ENCODE peak calls at places on chromosomes 11 and 22, in ten cellular contexts. K, F, I, S, W, N, H, O, L and G are unnamed samples.

GRCh38 chr11:112958670-112959069 is 2.5 kb upstream of the NCAM1 start:
- DNase-seq in S (no peak), O (no peak), H (peak; percentile 24), I (no peak), F (no peak), W (no peak), L (peak; percentile 39), K (no peak), N (no peak), G (no peak)

GRCh38 chr22:20080445-20080775 is 369 bp downstream of the DGCR8 start:
- DNase-seq in L (peak; percentile 52), F (peak; percentile 50), W (peak; percentile 71), I (no peak), N (peak; percentile 15), S (peak; percentile 88), O (peak; percentile 83), K (peak; percentile 87), H (peak; percentile 55), G (peak; percentile 53)

GRCh38 chr11:8756201-8756600 is 73.6 kb downstream of the RPL27A start:
- DNase-seq in N (peak; percentile 38), L (no peak), H (no peak), F (no peak), I (no peak), O (no peak), S (no peak), K (no peak), W (no peak), G (no peak)

GRCh38 chr11:33692013-33692504 is 8.6 kb downstream of the C11orf91 start:
- DNase-seq in S (peak; percentile 86), F (no peak), O (peak; percentile 76), N (peak; percentile 84), W (peak; percentile 59), H (peak; percentile 97), K (peak; percentile 22), I (peak; percentile 88), L (peak; percentile 95), G (no peak)

GRCh38 chr11:132717824-132718223 is 814.5 kb downstream of the OPCML start:
- DNase-seq in O (no peak), W (no peak), F (no peak), H (no peak), S (no peak), N (no peak), I (no peak), K (no peak), L (no peak), G (no peak)

GRCh38 chr11:76984741-76985140 is 49.5 kb upstream of the B3GNT6 start:
- DNase-seq in H (no peak), N (no peak), L (peak; percentile 76), K (no peak), W (no peak), S (no peak), O (no peak), I (no peak), F (no peak), G (no peak)

GRCh38 chr11:78645226-78646202 is 70.8 kb upstream of the NARS2 start:
- DNase-seq in S (no peak), K (peak; percentile 73), O (peak; percentile 71), H (peak; percentile 71), L (peak; percentile 87), W (peak; percentile 71), I (no peak), N (no peak), F (peak; percentile 75), G (no peak)

GRCh38 chr11:119889728-119890280 is 160.8 kb upstream of the NECTIN1 start:
- DNase-seq in F (no peak), L (no peak), S (peak; percentile 26), O (no peak), K (no peak), I (no peak), H (no peak), W (no peak), N (no peak), G (no peak)

GRCh38 chr11:106101797-106102196 is 24.3 kb downstream of the AASDHPPT start:
- DNase-seq in L (peak; percentile 65), F (no peak), K (no peak), N (no peak), I (peak; percentile 45), H (no peak), S (no peak), O (no peak), W (no peak), G (no peak)

GRCh38 chr11:36278531-36279245 is 10.5 kb downstream of the COMMD9 start:
- DNase-seq in S (no peak), W (no peak), K (peak; percentile 50), I (no peak), F (no peak), L (peak; percentile 6), N (no peak), O (no peak), H (no peak), G (no peak)
- TF ChIP-seq CTCF in S (no peak), W (no peak), K (peak; percentile 31), I (no peak), F (peak; percentile 39), L (peak; percentile 10), N (no peak), O (no peak), H (peak; percentile 6), G (no peak)

GRCh38 chr11:64358536-64358906 is 441 bp upstream of the RPS6KA4 start:
- DNase-seq in W (no peak), F (no peak), N (no peak), L (no peak), O (no peak), H (no peak), S (peak; percentile 87), K (no peak), I (no peak), G (no peak)

GRCh38 chr11:64357904-64358535 is 942 bp upstream of the RPS6KA4 start:
- DNase-seq in I (no peak), H (no peak), N (no peak), S (peak; percentile 81), L (peak; percentile 85), K (no peak), O (no peak), W (peak; percentile 32), F (no peak), G (no peak)

GRCh38 chr11:64357446-64357845 is 1.5 kb upstream of the RPS6KA4 start:
- DNase-seq in L (no peak), H (no peak), N (no peak), K (no peak), S (no peak), F (no peak), W (no peak), O (no peak), I (no peak), G (no peak)

GRCh38 chr11:64355078-64355940 is 3.7 kb upstream of the RPS6KA4 start:
- DNase-seq in L (peak; percentile 74), O (peak; percentile 91), H (peak; percentile 83), W (peak; percentile 66), S (peak; percentile 92), I (no peak), K (peak; percentile 83), F (peak; percentile 65), N (peak; percentile 38), G (peak; percentile 83)

GRCh38 chr11:64356498-64357411 is 2.2 kb upstream of the RPS6KA4 start:
- DNase-seq in H (peak; percentile 43), S (peak; percentile 74), W (no peak), L (peak; percentile 61), N (no peak), O (peak; percentile 49), I (no peak), K (peak; percentile 86), F (peak; percentile 65), G (no peak)
- TF ChIP-seq CTCF in H (peak; percentile 52), S (no peak), W (no peak), L (peak; percentile 50), N (peak; percentile 35), O (no peak), I (peak; percentile 51), K (peak; percentile 76), F (peak; percentile 57), G (peak; percentile 19)

DNA sequence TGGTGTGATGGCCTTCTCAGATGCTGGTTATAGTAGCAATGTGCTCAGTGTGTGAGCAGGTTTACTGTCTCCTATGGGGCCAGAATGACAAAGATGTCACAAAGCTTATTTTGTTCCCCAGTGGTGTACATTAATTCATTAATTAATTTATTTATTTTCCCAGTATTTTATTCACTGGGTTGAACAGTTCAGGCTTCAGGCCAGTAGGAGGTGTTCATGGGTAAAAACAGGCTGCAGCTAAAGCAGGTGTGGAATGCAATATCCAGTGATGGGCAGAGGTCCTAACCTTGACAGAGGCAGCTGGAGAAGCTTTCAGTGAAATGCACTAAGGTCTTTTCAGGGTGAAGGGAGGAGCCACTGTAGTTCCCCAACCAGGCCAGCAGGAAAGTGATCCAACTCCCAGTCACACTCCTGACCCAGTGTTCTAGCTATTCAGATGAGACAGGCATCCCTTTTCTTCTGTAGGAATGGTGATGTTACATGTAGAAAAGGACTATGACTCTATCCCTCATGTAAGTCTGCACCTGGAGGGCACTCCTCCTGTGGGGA is 7.8 kb upstream of the FANCF start:
- DNase-seq in S (no peak), F (no peak), L (peak; percentile 8), H (no peak), I (no peak), K (no peak), O (no peak), W (no peak), N (no peak), G (no peak)
- TF ChIP-seq CTCF in S (no peak), F (peak; percentile 29), L (peak; percentile 20), H (no peak), I (no peak), K (peak; percentile 29), O (no peak), W (no peak), N (no peak), G (no peak)

GRCh38 chr22:49962012-49962750 is 1.6 kb downstream of the PIM3 start:
- DNase-seq in O (peak; percentile 96), N (peak; percentile 78), S (peak; percentile 96), W (peak; percentile 89), H (peak; percentile 97), F (no peak), I (no peak), K (peak; percentile 85), L (peak; percentile 95), G (peak; percentile 90)
- TF ChIP-seq CTCF in O (no peak), N (no peak), S (no peak), W (no peak), H (no peak), F (no peak), I (no peak), K (no peak), L (no peak), G (no peak)